ENCODE peak calls at places on chromosomes 5 and 9, in nine cellular contexts. One of them, this sample, is unnamed.

GRCh38 chr5:154087260-154087659 is 48.5 kb downstream of the MFAP3 start:
- DNase-seq in endothelial cell: no peak
- DNase-seq in T-cell: no peak
- DNase-seq in HTR-8/SVneo: no peak
- DNase-seq in activated T-cell treated with anti-CD3 and anti-CD28 coated beads for 24 hours: no peak
- DNase-seq in naive B cell: no peak
- DNase-seq in fibroblast of lung: no peak
- DNase-seq in posterior cingulate gyrus: peak
- DNase-seq in NT2/D1: no peak
- DNase-seq in this sample: no peak

GRCh38 chr5:137201876-137202275 is 297.2 kb downstream of the SPOCK1 start:
- DNase-seq in naive B cell: no peak
- DNase-seq in HTR-8/SVneo: no peak
- DNase-seq in T-cell: no peak
- DNase-seq in NT2/D1: no peak
- DNase-seq in endothelial cell: no peak
- DNase-seq in fibroblast of lung: no peak
- DNase-seq in activated T-cell treated with anti-CD3 and anti-CD28 coated beads for 24 hours: no peak
- DNase-seq in posterior cingulate gyrus: no peak
- DNase-seq in this sample: no peak

GRCh38 chr9:11471321-11471720 is 858.5 kb upstream of the PTPRD start:
- DNase-seq in T-cell: no peak
- DNase-seq in NT2/D1: no peak
- DNase-seq in posterior cingulate gyrus: no peak
- DNase-seq in fibroblast of lung: no peak
- DNase-seq in HTR-8/SVneo: no peak
- DNase-seq in activated T-cell treated with anti-CD3 and anti-CD28 coated beads for 24 hours: no peak
- DNase-seq in naive B cell: no peak
- DNase-seq in endothelial cell: no peak
- DNase-seq in this sample: no peak

GRCh38 chr5:132183723-132184122 is 43.9 kb downstream of the P4HA2 start:
- DNase-seq in NT2/D1: no peak
- DNase-seq in naive B cell: no peak
- DNase-seq in posterior cingulate gyrus: no peak
- DNase-seq in activated T-cell treated with anti-CD3 and anti-CD28 coated beads for 24 hours: no peak
- DNase-seq in endothelial cell: no peak
- DNase-seq in T-cell: no peak
- DNase-seq in fibroblast of lung: no peak
- DNase-seq in HTR-8/SVneo: no peak
- DNase-seq in this sample: no peak

GRCh38 chr9:111945216-111945615 is 48.6 kb downstream of the UGCG start:
- DNase-seq in NT2/D1: no peak
- DNase-seq in HTR-8/SVneo: no peak
- DNase-seq in activated T-cell treated with anti-CD3 and anti-CD28 coated beads for 24 hours: no peak
- DNase-seq in T-cell: no peak
- DNase-seq in endothelial cell: no peak
- DNase-seq in naive B cell: peak
- DNase-seq in fibroblast of lung: peak
- DNase-seq in posterior cingulate gyrus: no peak
- DNase-seq in this sample: no peak

GRCh38 chr5:39420482-39421145 is 4.2 kb downstream of the DAB2 start:
- DNase-seq in endothelial cell: peak
- DNase-seq in naive B cell: no peak
- DNase-seq in fibroblast of lung: peak
- DNase-seq in activated T-cell treated with anti-CD3 and anti-CD28 coated beads for 24 hours: no peak
- DNase-seq in T-cell: no peak
- DNase-seq in NT2/D1: no peak
- DNase-seq in posterior cingulate gyrus: peak
- DNase-seq in HTR-8/SVneo: no peak
- DNase-seq in this sample: no peak

GRCh38 chr5:37938086-37938852 is 98.4 kb upstream of the GDNF start:
- DNase-seq in endothelial cell: no peak
- DNase-seq in naive B cell: no peak
- DNase-seq in fibroblast of lung: no peak
- DNase-seq in NT2/D1: no peak
- DNase-seq in activated T-cell treated with anti-CD3 and anti-CD28 coated beads for 24 hours: no peak
- DNase-seq in posterior cingulate gyrus: no peak
- DNase-seq in T-cell: no peak
- DNase-seq in HTR-8/SVneo: no peak
- DNase-seq in this sample: no peak

GRCh38 chr5:134426362-134426761 is 14.7 kb upstream of the CDKN2AIPNL start:
- DNase-seq in fibroblast of lung: no peak
- DNase-seq in naive B cell: no peak
- DNase-seq in posterior cingulate gyrus: no peak
- DNase-seq in T-cell: no peak
- DNase-seq in NT2/D1: no peak
- DNase-seq in activated T-cell treated with anti-CD3 and anti-CD28 coated beads for 24 hours: no peak
- DNase-seq in HTR-8/SVneo: no peak
- DNase-seq in endothelial cell: no peak
- DNase-seq in this sample: no peak